ENCODE peak calls at places on chromosome 13, in seven cellular contexts. U is ascending aorta, N is stomach, M is cardiac muscle cell, W is small intestine, X is endothelial cell of umbilical vein, P is right cardiac atrium. O is an unnamed sample.

GRCh38 chr13:65971541-65971940 is 1258.6 kb downstream of the PCDH9 start:
- DNase-seq in U (no peak), X (no peak), N (no peak), P (no peak), W (no peak), M (no peak), O (no peak)

GRCh38 chr13:41563501-41564001 is 106.2 kb downstream of the RGCC start:
- DNase-seq in X (peak; percentile 82), P (no peak), U (no peak), M (peak; percentile 54), W (peak; percentile 13), N (no peak), O (no peak)

GRCh38 chr13:98495627-98496238 is 81.2 kb downstream of the STK24 start:
- DNase-seq in X (no peak), W (peak; percentile 18), P (no peak), N (no peak), U (no peak), M (no peak), O (no peak)

GRCh38 chr13:25262261-25262660 is 25.0 kb downstream of the MTMR6 start:
- DNase-seq in X (no peak), P (no peak), M (no peak), W (no peak), U (no peak), N (no peak), O (no peak)

GRCh38 chr13:59975807-59976445 is 187.8 kb downstream of the DIAPH3 start:
- DNase-seq in P (no peak), N (no peak), X (no peak), W (peak; percentile 69), U (no peak), M (no peak), O (no peak)

GRCh38 chr13:52405767-52406494 is at the start of gene THSD1:
- DNase-seq in M (peak; percentile 52), P (peak; percentile 93), U (peak; percentile 77), X (peak; percentile 71), W (no peak), N (peak; percentile 38), O (peak; percentile 38)

GRCh38 chr13:64746845-64747244 is 2483.3 kb downstream of the PCDH9 start:
- DNase-seq in P (no peak), N (no peak), X (no peak), M (no peak), W (no peak), U (no peak), O (no peak)

GRCh38 chr13:80556291-80556690 is 215.4 kb upstream of the SPRY2 start:
- DNase-seq in X (peak; percentile 30), N (no peak), W (no peak), M (peak; percentile 59), U (no peak), P (no peak), O (no peak)

GRCh38 chr13:73411067-73411809 is 352.4 kb downstream of the KLF5 start:
- DNase-seq in U (no peak), W (peak; percentile 22), N (no peak), M (no peak), X (no peak), P (no peak), O (no peak)

GRCh38 chr13:37869756-37870488 is at the start of gene TRPC4:
- DNase-seq in W (peak; percentile 74), U (peak; percentile 64), X (peak; percentile 22), P (peak; percentile 64), M (peak; percentile 83), N (peak; percentile 31), O (peak; percentile 26)

GRCh38 chr13:24541127-24541475 is 28.5 kb upstream of the PARP4 start:
- DNase-seq in W (no peak), U (no peak), P (no peak), X (no peak), M (no peak), N (no peak), O (no peak)

GRCh38 chr13:110575322-110576069 is 14.0 kb upstream of the RAB20 start:
- DNase-seq in X (no peak), P (peak; percentile 51), M (peak; percentile 33), N (peak; percentile 49), W (peak; percentile 32), U (no peak), O (no peak)

GRCh38 chr13:98233127-98233526 is 56.1 kb upstream of the RNF113B start:
- DNase-seq in X (no peak), P (no peak), W (no peak), M (no peak), U (no peak), N (no peak), O (no peak)

GRCh38 chr13:44575741-44576395 is at the start of gene TSC22D1:
- DNase-seq in W (peak; percentile 51), U (peak; percentile 75), M (peak; percentile 66), X (peak; percentile 62), P (peak; percentile 80), N (peak; percentile 51), O (peak; percentile 65)

GRCh38 chr13:44576396-44577235 is 486 bp upstream of the TSC22D1 start:
- DNase-seq in U (no peak), P (peak; percentile 69), N (peak; percentile 34), W (no peak), M (no peak), X (no peak), O (no peak)

GRCh38 chr13:44573790-44574465 is 2.2 kb downstream of the TSC22D1 start:
- DNase-seq in X (peak; percentile 16), P (no peak), U (no peak), M (peak; percentile 63), N (peak; percentile 67), W (peak; percentile 46), O (no peak)

GRCh38 chr13:44573071-44573470 is 3.1 kb downstream of the TSC22D1 start:
- DNase-seq in U (no peak), N (no peak), X (no peak), W (no peak), M (no peak), P (no peak), O (no peak)

GRCh38 chr13:44575035-44575434 is 1.1 kb downstream of the TSC22D1 start:
- DNase-seq in P (no peak), M (no peak), U (no peak), X (no peak), N (no peak), W (no peak), O (no peak)
- H3K4me1 ChIP-seq in P (peaks cover 12% of the 10 kb centered on the region), M (peaks cover 43% of the 10 kb centered on the region), U (peaks cover 21% of the 10 kb centered on the region), X (peaks cover 48% of the 10 kb centered on the region), N (peaks cover 27% of the 10 kb centered on the region), W (peaks cover 7% of the 10 kb centered on the region), O (peaks cover 18% of the 10 kb centered on the region)

GRCh38 chr13:47109028-47109427 is 212.2 kb upstream of the HTR2A start:
- DNase-seq in N (peak; percentile 31), M (peak; percentile 9), U (no peak), X (no peak), P (no peak), W (no peak), O (no peak)
- H3K4me1 ChIP-seq in N (no peaks in the 10 kb centered on the region), M (peaks cover 10% of the 10 kb centered on the region), U (no peaks in the 10 kb centered on the region), X (no peaks in the 10 kb centered on the region), P (no peaks in the 10 kb centered on the region), W (no peaks in the 10 kb centered on the region), O (no peaks in the 10 kb centered on the region)

GRCh38 chr13:39493966-39494365 is 109.0 kb downstream of the LHFPL6 start:
- DNase-seq in P (no peak), M (no peak), X (no peak), W (no peak), N (no peak), U (no peak), O (no peak)
- H3K4me1 ChIP-seq in P (peaks cover 10% of the 10 kb centered on the region), M (no peaks in the 10 kb centered on the region), X (no peaks in the 10 kb centered on the region), W (no peaks in the 10 kb centered on the region), N (no peaks in the 10 kb centered on the region), U (peaks cover 2% of the 10 kb centered on the region), O (no peaks in the 10 kb centered on the region)

GRCh38 chr13:94322925-94323324 is 156.6 kb downstream of the DCT start:
- DNase-seq in N (no peak), M (no peak), W (no peak), X (no peak), U (no peak), P (no peak), O (no peak)
- H3K4me1 ChIP-seq in N (no peaks in the 10 kb centered on the region), M (peaks cover 32% of the 10 kb centered on the region), W (no peaks in the 10 kb centered on the region), X (peaks cover 2% of the 10 kb centered on the region), U (no peaks in the 10 kb centered on the region), P (no peaks in the 10 kb centered on the region), O (no peaks in the 10 kb centered on the region)

DNA sequence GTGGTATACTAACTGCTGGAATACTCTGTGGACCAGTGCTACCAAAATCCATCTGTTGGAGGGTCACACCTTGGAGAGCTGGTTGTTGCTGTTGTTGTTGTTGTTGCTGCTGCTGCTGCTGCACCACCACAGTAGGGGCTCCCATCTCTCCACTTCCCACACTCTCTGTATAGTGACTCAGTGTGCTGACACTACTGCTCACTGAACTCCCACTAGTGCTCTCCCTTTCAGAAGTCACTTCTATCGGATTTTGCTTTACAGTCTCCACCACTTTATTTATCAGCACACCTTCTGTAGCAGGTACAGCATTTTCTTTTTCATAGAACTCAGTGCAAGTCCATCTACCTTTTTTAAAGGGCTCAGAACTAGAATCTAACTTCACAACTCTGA is 1.7 kb downstream of the TSC22D1 start:
- DNase-seq in X (no peak), U (no peak), W (no peak), M (no peak), P (no peak), N (no peak), O (no peak)
- H3K4me1 ChIP-seq in X (peaks cover 48% of the 10 kb centered on the region), U (peaks cover 21% of the 10 kb centered on the region), W (peaks cover 7% of the 10 kb centered on the region), M (peaks cover 43% of the 10 kb centered on the region), P (peaks cover 12% of the 10 kb centered on the region), N (peaks cover 27% of the 10 kb centered on the region), O (peaks cover 18% of the 10 kb centered on the region)

GRCh38 chr13:49791214-49791752 is 1.2 kb downstream of the KPNA3 start:
- DNase-seq in U (no peak), X (peak; percentile 58), P (no peak), N (no peak), W (peak; percentile 72), M (peak; percentile 42), O (peak; percentile 58)
- H3K4me1 ChIP-seq in U (peaks cover 12% of the 10 kb centered on the region), X (peaks cover 24% of the 10 kb centered on the region), P (no peaks in the 10 kb centered on the region), N (peaks cover 32% of the 10 kb centered on the region), W (no peaks in the 10 kb centered on the region), M (peaks cover 31% of the 10 kb centered on the region), O (no peaks in the 10 kb centered on the region)

GRCh38 chr13:31322025-31322424 is 122.2 kb downstream of the B3GLCT start:
- DNase-seq in P (peak; percentile 67), U (no peak), N (no peak), M (peak; percentile 93), W (no peak), X (no peak), O (no peak)
- H3K4me1 ChIP-seq in P (no peaks in the 10 kb centered on the region), U (no peaks in the 10 kb centered on the region), N (no peaks in the 10 kb centered on the region), M (no peaks in the 10 kb centered on the region), W (no peaks in the 10 kb centered on the region), X (no peaks in the 10 kb centered on the region), O (no peaks in the 10 kb centered on the region)

O was measured in colonic mucosa.